ENCODE peak calls at places on chromosomes 6 and 20, in four cellular contexts. S is CD4-positive, CD25-positive, alpha-beta regulatory T cell; N is OCI-M1; F is body of pancreas. E is an unnamed sample.

GRCh38 chr6:149862901-149863595 is 1.1 kb downstream of the LRP11 start:
- DNase-seq in S (peak; percentile 35), F (peak; percentile 85), N (peak; percentile 67), E (peak; percentile 69)

GRCh38 chr20:17304785-17305184 is 77.9 kb downstream of the PCSK2 start:
- DNase-seq in N (no peak), F (no peak), S (no peak), E (no peak)

GRCh38 chr20:60242836-60243520 is 284.8 kb downstream of the CDH26 start:
- DNase-seq in F (no peak), S (no peak), N (no peak), E (no peak)

GRCh38 chr6:66226099-66226498 is 519.1 kb upstream of the EYS start:
- DNase-seq in N (no peak), F (no peak), S (no peak), E (no peak)

GRCh38 chr20:50762045-50762422 is 30.7 kb downstream of the PARD6B start:
- DNase-seq in N (no peak), F (peak; percentile 42), S (no peak), E (no peak)

GRCh38 chr6:137161975-137162374 is 11.5 kb downstream of the IL22RA2 start:
- DNase-seq in S (no peak), F (no peak), N (no peak), E (no peak)

GRCh38 chr6:37308084-37308817 is 45.5 kb upstream of the RNF8 start:
- DNase-seq in F (peak; percentile 30), S (no peak), N (no peak), E (no peak)

GRCh38 chr6:165317723-165318122 is 8.3 kb upstream of the C6orf118 start:
- DNase-seq in F (no peak), S (no peak), N (no peak), E (no peak)

GRCh38 chr6:99002826-99003225 is 55.1 kb upstream of the FBXL4 start:
- DNase-seq in N (no peak), F (no peak), S (no peak), E (no peak)

GRCh38 chr6:37493047-37493995 is 6.4 kb downstream of the CCDC167 start:
- DNase-seq in S (no peak), F (peak; percentile 46), N (no peak), E (no peak)

GRCh38 chr20:61284752-61285151 is 32.7 kb downstream of the CDH4 start:
- DNase-seq in S (no peak), F (no peak), N (no peak), E (no peak)

GRCh38 chr6:45737331-45738056 is 278.2 kb downstream of the CLIC5 start:
- DNase-seq in F (no peak), S (peak; percentile 62), N (peak; percentile 23), E (peak; percentile 65)

GRCh38 chr20:39853664-39854063 is 835.4 kb downstream of the MAFB start:
- DNase-seq in N (no peak), F (no peak), S (no peak), E (no peak)

GRCh38 chr6:118781897-118782296 is 112.1 kb upstream of the ASF1A start:
- DNase-seq in F (no peak), S (no peak), N (no peak), E (no peak)

GRCh38 chr6:133017581-133017980 is 203.2 kb downstream of the RPS12 start:
- DNase-seq in F (no peak), N (peak; percentile 55), S (no peak), E (peak; percentile 65)

GRCh38 chr6:116355796-116356195 is 15.0 kb upstream of the DSE start:
- DNase-seq in S (no peak), F (no peak), N (no peak), E (no peak)

GRCh38 chr6:75147512-75147911 is 58.3 kb downstream of the COL12A1 start:
- DNase-seq in S (no peak), N (no peak), F (no peak), E (no peak)

GRCh38 chr6:14776307-14776706 is 469.6 kb upstream of the JARID2 start:
- DNase-seq in N (no peak), F (no peak), S (no peak), E (no peak)

GRCh38 chr6:106501836-106502447 is 127.4 kb downstream of the RTN4IP1 start:
- DNase-seq in S (no peak), N (no peak), F (no peak), E (peak; percentile 54)

GRCh38 chr6:2116496-2116895 is 128.9 kb downstream of the GMDS start:
- DNase-seq in F (no peak), S (no peak), N (no peak), E (no peak)

GRCh38 chr20:24206995-24207394 is 218.4 kb upstream of the GGTLC1 start:
- DNase-seq in N (no peak), F (no peak), S (no peak), E (no peak)

GRCh38 chr20:31652917-31653385 is 15.2 kb downstream of the COX4I2 start:
- DNase-seq in S (no peak), F (no peak), N (no peak), E (no peak)

GRCh38 chr6:45026003-45026516 is 302.1 kb upstream of the RUNX2 start:
- DNase-seq in S (no peak), F (no peak), N (no peak), E (peak; percentile 19)

GRCh38 chr6:157576621-157577390 is 195.8 kb downstream of the ZDHHC14 start:
- DNase-seq in N (no peak), S (no peak), F (no peak), E (no peak)

GRCh38 chr6:23783901-23784300 is 342.1 kb upstream of the NRSN1 start:
- DNase-seq in N (peak; percentile 16), S (no peak), F (no peak), E (no peak)

GRCh38 chr6:136784910-136785746 is 7.1 kb downstream of the MAP3K5 start:
- DNase-seq in S (peak; percentile 80), F (peak; percentile 48), N (peak; percentile 67), E (peak; percentile 95)

GRCh38 chr6:39714802-39715201 is 10.4 kb downstream of the KIF6 start:
- DNase-seq in N (no peak), S (no peak), F (no peak), E (no peak)

GRCh38 chr6:91106083-91106482 is 519.2 kb upstream of the MAP3K7 start:
- DNase-seq in F (no peak), S (no peak), N (no peak), E (no peak)

GRCh38 chr6:111522393-111523020 is 39.5 kb upstream of the REV3L start:
- DNase-seq in S (peak; percentile 35), F (no peak), N (peak; percentile 24), E (peak; percentile 75)

GRCh38 chr6:122692175-122692598 is 82.0 kb downstream of the PKIB start:
- DNase-seq in S (no peak), N (no peak), F (no peak), E (no peak)

GRCh38 chr6:168540713-168541291 is 99.8 kb downstream of the SMOC2 start:
- DNase-seq in F (no peak), N (no peak), S (no peak), E (no peak)

GRCh38 chr6:9914951-9915350 is 499.9 kb downstream of the TFAP2A start:
- DNase-seq in F (no peak), N (no peak), S (no peak), E (no peak)

GRCh38 chr6:18047406-18047805 is 60.0 kb upstream of the KIF13A start:
- DNase-seq in N (no peak), F (no peak), S (no peak), E (no peak)

GRCh38 chr20:44233436-44234016 is 13.6 kb upstream of the GDAP1L1 start:
- DNase-seq in N (no peak), S (no peak), F (no peak), E (no peak)

GRCh38 chr20:37384683-37385174 is 38.8 kb downstream of the SRC start:
- DNase-seq in S (peak; percentile 65), N (peak; percentile 71), F (peak; percentile 34), E (peak; percentile 34)